ENCODE peak calls at places on chromosomes 16 and 17, in six cellular contexts. One of them, this sample, is unnamed.

GRCh38 chr17:30332057-30332542 is 1.8 kb downstream of the TMIGD1 start:
- DNase-seq in endothelial cell of umbilical vein: no peak
- DNase-seq in heart right ventricle: no peak
- DNase-seq in dorsolateral prefrontal cortex: no peak
- DNase-seq in pancreas: no peak
- DNase-seq in PC-3: peak; percentile 39
- DNase-seq in this sample: no peak

GRCh38 chr17:13311301-13311700 is 290.4 kb downstream of the HS3ST3A1 start:
- DNase-seq in pancreas: no peak
- DNase-seq in dorsolateral prefrontal cortex: no peak
- DNase-seq in PC-3: no peak
- DNase-seq in heart right ventricle: no peak
- DNase-seq in endothelial cell of umbilical vein: no peak
- DNase-seq in this sample: no peak

GRCh38 chr16:78715673-78716072 is 616.2 kb downstream of the WWOX start:
- DNase-seq in heart right ventricle: no peak
- DNase-seq in dorsolateral prefrontal cortex: no peak
- DNase-seq in PC-3: no peak
- DNase-seq in endothelial cell of umbilical vein: no peak
- DNase-seq in pancreas: no peak
- DNase-seq in this sample: no peak

GRCh38 chr17:68307443-68307842 is 16.1 kb downstream of the ARSG start:
- DNase-seq in pancreas: no peak
- DNase-seq in PC-3: no peak
- DNase-seq in dorsolateral prefrontal cortex: no peak
- DNase-seq in heart right ventricle: no peak
- DNase-seq in endothelial cell of umbilical vein: no peak
- DNase-seq in this sample: no peak

GRCh38 chr17:2776589-2777241 is 19.5 kb upstream of the RAP1GAP2 start:
- DNase-seq in dorsolateral prefrontal cortex: peak; percentile 69
- DNase-seq in pancreas: no peak
- DNase-seq in PC-3: no peak
- DNase-seq in heart right ventricle: no peak
- DNase-seq in endothelial cell of umbilical vein: no peak
- DNase-seq in this sample: no peak

GRCh38 chr17:83091257-83092141 is 12.1 kb downstream of the METRNL start:
- DNase-seq in dorsolateral prefrontal cortex: no peak
- DNase-seq in pancreas: peak; percentile 81
- DNase-seq in heart right ventricle: no peak
- DNase-seq in PC-3: peak; percentile 56
- DNase-seq in endothelial cell of umbilical vein: no peak
- DNase-seq in this sample: peak; percentile 88

GRCh38 chr17:13888043-13888442 is 181.3 kb upstream of the COX10 start:
- DNase-seq in pancreas: no peak
- DNase-seq in endothelial cell of umbilical vein: no peak
- DNase-seq in dorsolateral prefrontal cortex: no peak
- DNase-seq in PC-3: peak; percentile 16
- DNase-seq in heart right ventricle: no peak
- DNase-seq in this sample: no peak

GRCh38 chr16:80563066-80563465 is 22.3 kb downstream of the DYNLRB2 start:
- DNase-seq in PC-3: no peak
- DNase-seq in pancreas: no peak
- DNase-seq in endothelial cell of umbilical vein: no peak
- DNase-seq in heart right ventricle: no peak
- DNase-seq in dorsolateral prefrontal cortex: no peak
- DNase-seq in this sample: no peak

GRCh38 chr16:8660841-8661301 is 13.5 kb upstream of the ABAT start:
- DNase-seq in heart right ventricle: peak; percentile 40
- DNase-seq in dorsolateral prefrontal cortex: peak; percentile 70
- DNase-seq in pancreas: peak; percentile 78
- DNase-seq in endothelial cell of umbilical vein: peak; percentile 53
- DNase-seq in PC-3: peak; percentile 78
- DNase-seq in this sample: peak; percentile 55

GRCh38 chr16:8182761-8183160 is 407.6 kb downstream of the TMEM114 start:
- DNase-seq in PC-3: no peak
- DNase-seq in dorsolateral prefrontal cortex: no peak
- DNase-seq in pancreas: no peak
- DNase-seq in heart right ventricle: no peak
- DNase-seq in endothelial cell of umbilical vein: no peak
- DNase-seq in this sample: no peak

GRCh38 chr16:2035431-2036199 is 8.9 kb downstream of the NHERF2 start:
- DNase-seq in endothelial cell of umbilical vein: peak; percentile 62
- DNase-seq in PC-3: peak; percentile 80
- DNase-seq in heart right ventricle: peak; percentile 74
- DNase-seq in dorsolateral prefrontal cortex: no peak
- DNase-seq in pancreas: peak; percentile 65
- DNase-seq in this sample: no peak

GRCh38 chr17:50094243-50094752 is 853 bp upstream of the PDK2 start:
- DNase-seq in pancreas: peak; percentile 91
- DNase-seq in heart right ventricle: peak; percentile 93
- DNase-seq in PC-3: peak; percentile 97
- DNase-seq in dorsolateral prefrontal cortex: peak; percentile 92
- DNase-seq in endothelial cell of umbilical vein: peak; percentile 88
- DNase-seq in this sample: peak; percentile 77

GRCh38 chr16:77767211-77767610 is 21.2 kb upstream of the VAT1L start:
- DNase-seq in dorsolateral prefrontal cortex: no peak
- DNase-seq in heart right ventricle: no peak
- DNase-seq in endothelial cell of umbilical vein: no peak
- DNase-seq in pancreas: no peak
- DNase-seq in PC-3: no peak
- DNase-seq in this sample: no peak

GRCh38 chr16:66357523-66357928 is 9.0 kb upstream of the CDH5 start:
- DNase-seq in PC-3: peak; percentile 90
- DNase-seq in endothelial cell of umbilical vein: peak; percentile 93
- DNase-seq in pancreas: no peak
- DNase-seq in heart right ventricle: no peak
- DNase-seq in dorsolateral prefrontal cortex: no peak
- DNase-seq in this sample: peak; percentile 68

GRCh38 chr17:28494445-28495188 is 11.5 kb upstream of the FOXN1 start:
- DNase-seq in endothelial cell of umbilical vein: peak; percentile 44
- DNase-seq in pancreas: peak; percentile 83
- DNase-seq in heart right ventricle: peak; percentile 78
- DNase-seq in dorsolateral prefrontal cortex: peak; percentile 83
- DNase-seq in PC-3: peak; percentile 66
- DNase-seq in this sample: peak; percentile 76

GRCh38 chr16:16164244-16164643 is 59.0 kb downstream of the ABCC6 start:
- DNase-seq in pancreas: no peak
- DNase-seq in endothelial cell of umbilical vein: no peak
- DNase-seq in dorsolateral prefrontal cortex: no peak
- DNase-seq in heart right ventricle: no peak
- DNase-seq in PC-3: no peak
- DNase-seq in this sample: no peak

GRCh38 chr16:75010427-75010826 is 11.6 kb downstream of the ZNRF1 start:
- DNase-seq in dorsolateral prefrontal cortex: no peak
- DNase-seq in endothelial cell of umbilical vein: no peak
- DNase-seq in PC-3: no peak
- DNase-seq in heart right ventricle: no peak
- DNase-seq in pancreas: no peak
- DNase-seq in this sample: no peak

GRCh38 chr16:85675528-85675927 is 13.2 kb downstream of the GINS2 start:
- DNase-seq in PC-3: no peak
- DNase-seq in dorsolateral prefrontal cortex: no peak
- DNase-seq in endothelial cell of umbilical vein: peak; percentile 41
- DNase-seq in pancreas: no peak
- DNase-seq in heart right ventricle: no peak
- DNase-seq in this sample: no peak

GRCh38 chr16:85555549-85556455 is 57.3 kb upstream of the GSE1 start:
- DNase-seq in PC-3: no peak
- DNase-seq in pancreas: peak; percentile 69
- DNase-seq in heart right ventricle: peak; percentile 49
- DNase-seq in endothelial cell of umbilical vein: no peak
- DNase-seq in dorsolateral prefrontal cortex: no peak
- DNase-seq in this sample: no peak

GRCh38 chr16:16001856-16002255 is 52.4 kb downstream of the ABCC1 start:
- DNase-seq in dorsolateral prefrontal cortex: no peak
- DNase-seq in pancreas: no peak
- DNase-seq in PC-3: no peak
- DNase-seq in endothelial cell of umbilical vein: peak; percentile 25
- DNase-seq in heart right ventricle: no peak
- DNase-seq in this sample: no peak

GRCh38 chr17:21167303-21167702 is 40.5 kb downstream of the DHRS7B start:
- DNase-seq in PC-3: no peak
- DNase-seq in heart right ventricle: no peak
- DNase-seq in pancreas: no peak
- DNase-seq in endothelial cell of umbilical vein: no peak
- DNase-seq in dorsolateral prefrontal cortex: no peak
- DNase-seq in this sample: no peak

GRCh38 chr16:87845213-87845612 is 24.1 kb downstream of the SLC7A5 start:
- DNase-seq in dorsolateral prefrontal cortex: no peak
- DNase-seq in PC-3: no peak
- DNase-seq in endothelial cell of umbilical vein: no peak
- DNase-seq in pancreas: no peak
- DNase-seq in heart right ventricle: no peak
- DNase-seq in this sample: no peak

GRCh38 chr17:70654706-70655105 is 485.4 kb downstream of the KCNJ2 start:
- DNase-seq in PC-3: no peak
- DNase-seq in pancreas: no peak
- DNase-seq in heart right ventricle: no peak
- DNase-seq in endothelial cell of umbilical vein: no peak
- DNase-seq in dorsolateral prefrontal cortex: no peak
- DNase-seq in this sample: no peak
- H3K27ac ChIP-seq in PC-3: no peak overlapping the region
- H3K27ac ChIP-seq in pancreas: no peak overlapping the region
- H3K27ac ChIP-seq in heart right ventricle: no peak overlapping the region
- H3K27ac ChIP-seq in endothelial cell of umbilical vein: no peak overlapping the region
- H3K27ac ChIP-seq in dorsolateral prefrontal cortex: peak overlapping the region; percentile 68
- H3K27ac ChIP-seq in this sample: no peak overlapping the region

GRCh38 chr17:41369713-41370112 is at the start of gene KRT33B:
- DNase-seq in heart right ventricle: no peak
- DNase-seq in endothelial cell of umbilical vein: no peak
- DNase-seq in pancreas: no peak
- DNase-seq in PC-3: no peak
- DNase-seq in dorsolateral prefrontal cortex: no peak
- DNase-seq in this sample: no peak

GRCh38 chr17:41369023-41369422 is 590 bp downstream of the KRT33B start:
- DNase-seq in heart right ventricle: no peak
- DNase-seq in pancreas: no peak
- DNase-seq in PC-3: no peak
- DNase-seq in endothelial cell of umbilical vein: no peak
- DNase-seq in dorsolateral prefrontal cortex: no peak
- DNase-seq in this sample: no peak

GRCh38 chr17:41363881-41364280 is 5.7 kb downstream of the KRT33B start:
- DNase-seq in heart right ventricle: no peak
- DNase-seq in pancreas: no peak
- DNase-seq in dorsolateral prefrontal cortex: no peak
- DNase-seq in PC-3: no peak
- DNase-seq in endothelial cell of umbilical vein: no peak
- DNase-seq in this sample: peak; percentile 44

GRCh38 chr17:41366070-41366469 is 3.5 kb downstream of the KRT33B start:
- DNase-seq in pancreas: no peak
- DNase-seq in heart right ventricle: no peak
- DNase-seq in PC-3: no peak
- DNase-seq in dorsolateral prefrontal cortex: no peak
- DNase-seq in endothelial cell of umbilical vein: no peak
- DNase-seq in this sample: no peak

DNA sequence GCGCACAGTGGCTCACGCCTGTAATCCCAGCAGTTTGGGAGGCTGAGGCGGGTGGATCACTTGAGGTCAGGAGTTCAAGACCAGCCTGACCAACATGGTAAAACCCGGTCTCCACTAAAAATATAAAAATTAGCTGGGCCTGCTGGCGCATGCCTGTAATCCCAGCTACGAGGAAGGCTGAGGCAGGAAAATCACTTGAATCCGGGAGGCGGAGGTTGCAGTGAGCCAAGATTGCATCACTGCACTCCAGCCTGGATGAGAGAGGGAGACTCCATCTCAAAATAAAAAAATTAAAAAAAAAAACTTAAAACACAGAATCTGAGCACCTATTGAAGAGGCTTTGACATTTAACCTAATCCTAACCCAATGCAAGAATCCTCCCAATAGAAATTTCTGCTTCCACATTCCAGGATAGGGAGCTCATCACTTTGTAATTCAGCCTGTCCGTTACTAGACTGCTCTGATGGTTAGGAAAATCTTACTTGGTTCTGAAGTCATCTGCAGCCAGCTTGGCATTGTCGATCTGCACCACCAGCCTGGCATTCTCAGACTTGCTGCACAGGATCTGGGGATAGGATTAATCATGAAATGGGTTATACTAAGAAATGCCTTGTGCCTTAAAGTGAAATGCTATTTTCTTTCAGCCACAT is 2.1 kb downstream of the KRT33B start:
- DNase-seq in dorsolateral prefrontal cortex: no peak
- DNase-seq in pancreas: no peak
- DNase-seq in PC-3: peak; percentile 32
- DNase-seq in heart right ventricle: no peak
- DNase-seq in endothelial cell of umbilical vein: no peak
- DNase-seq in this sample: no peak
- H3K27ac ChIP-seq in dorsolateral prefrontal cortex: no peak overlapping the region
- H3K27ac ChIP-seq in pancreas: no peak overlapping the region
- H3K27ac ChIP-seq in PC-3: no peak overlapping the region
- H3K27ac ChIP-seq in heart right ventricle: no peak overlapping the region
- H3K27ac ChIP-seq in endothelial cell of umbilical vein: no peak overlapping the region
- H3K27ac ChIP-seq in this sample: no peak overlapping the region

DNA sequence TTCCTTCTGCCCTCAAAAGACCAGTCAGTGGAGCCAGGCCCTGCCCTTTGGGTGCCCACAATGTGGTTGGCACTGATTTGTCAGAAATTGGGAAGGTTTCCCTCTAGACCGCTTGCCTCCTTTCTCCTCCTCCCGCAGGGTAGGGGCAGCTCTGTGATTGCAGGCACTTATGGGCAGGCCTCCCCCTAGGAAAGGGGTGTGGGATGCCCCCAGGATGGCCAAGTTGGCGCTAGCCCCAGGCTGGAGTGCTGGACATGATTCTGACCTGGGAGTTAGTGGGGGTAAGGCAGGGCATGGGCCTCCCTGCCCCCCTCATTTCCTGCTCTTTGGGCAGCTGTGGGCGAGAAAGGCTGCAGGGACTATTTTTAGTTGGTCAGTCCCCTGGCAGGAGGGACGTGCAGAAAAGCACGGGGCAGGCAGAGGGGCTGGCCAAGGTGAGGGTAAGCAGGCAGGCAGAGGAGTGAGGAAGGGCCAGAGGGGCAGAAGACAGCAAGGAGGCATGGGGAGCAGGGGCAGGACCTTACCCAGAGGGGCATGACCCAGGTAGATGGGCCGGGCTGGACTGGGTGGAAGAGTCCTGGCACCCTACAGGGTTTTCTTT is 3.3 kb downstream of the RARA start:
- DNase-seq in heart right ventricle: peak; percentile 54
- DNase-seq in dorsolateral prefrontal cortex: peak; percentile 44
- DNase-seq in PC-3: peak; percentile 59
- DNase-seq in endothelial cell of umbilical vein: no peak
- DNase-seq in pancreas: no peak
- DNase-seq in this sample: peak; percentile 80
- H3K27ac ChIP-seq in heart right ventricle: peak overlapping the region; percentile 98
- H3K27ac ChIP-seq in dorsolateral prefrontal cortex: no peak overlapping the region
- H3K27ac ChIP-seq in PC-3: peak overlapping the region; percentile 67
- H3K27ac ChIP-seq in endothelial cell of umbilical vein: no peak overlapping the region
- H3K27ac ChIP-seq in pancreas: no peak overlapping the region
- H3K27ac ChIP-seq in this sample: peak overlapping the region; percentile 76

DNA sequence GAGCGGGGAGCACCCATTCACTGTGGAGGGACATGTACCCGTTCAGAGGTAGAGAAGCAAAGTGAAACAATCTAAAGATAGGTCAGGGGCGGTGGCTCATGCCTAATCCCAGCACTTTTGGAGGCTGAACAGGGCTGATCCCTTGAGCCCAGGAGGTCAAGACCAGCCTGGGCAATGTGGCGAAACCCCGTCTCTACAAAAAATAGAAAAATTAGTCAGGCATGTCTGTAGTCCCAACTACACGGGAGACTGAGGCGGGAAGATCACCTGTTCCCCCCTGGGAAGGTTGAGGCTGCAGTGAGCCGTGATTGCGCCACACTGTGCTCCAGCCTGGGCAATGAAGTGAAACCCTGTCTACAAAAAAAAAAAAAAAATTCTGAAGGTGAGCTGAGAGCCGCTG is 21.7 kb downstream of the MYL4 start:
- DNase-seq in endothelial cell of umbilical vein: no peak
- DNase-seq in heart right ventricle: no peak
- DNase-seq in dorsolateral prefrontal cortex: no peak
- DNase-seq in pancreas: no peak
- DNase-seq in PC-3: no peak
- DNase-seq in this sample: no peak
- H3K27ac ChIP-seq in endothelial cell of umbilical vein: no peak overlapping the region
- H3K27ac ChIP-seq in heart right ventricle: no peak overlapping the region
- H3K27ac ChIP-seq in dorsolateral prefrontal cortex: no peak overlapping the region
- H3K27ac ChIP-seq in pancreas: no peak overlapping the region
- H3K27ac ChIP-seq in PC-3: no peak overlapping the region
- H3K27ac ChIP-seq in this sample: peak overlapping the region; percentile 90